ENCODE peak calls at places on chromosomes 4 and X, in eight cellular contexts. T, U, R, Y, K, G, B and V are unnamed samples.

GRCh38 chrX:46247456-46247855 is 297.8 kb downstream of the ZNF674 start:
- DNase-seq in R (no peak), G (no peak), K (no peak), Y (no peak), T (no peak), U (no peak), B (no peak), V (no peak)

GRCh38 chrX:12610079-12610478 is 181.1 kb upstream of the PRPS2 start:
- DNase-seq in U (no peak), K (no peak), Y (no peak), B (no peak), R (no peak), G (no peak), T (no peak), V (no peak)

GRCh38 chr4:76545161-76545884 is 110.3 kb downstream of the SHROOM3 start:
- DNase-seq in R (no peak), T (no peak), U (no peak), B (no peak), G (no peak), K (no peak), Y (no peak), V (no peak)

GRCh38 chr4:151983854-151984253 is 223.0 kb upstream of the GATB start:
- DNase-seq in K (no peak), G (no peak), T (no peak), U (no peak), Y (no peak), R (no peak), B (no peak), V (no peak)

GRCh38 chrX:38654302-38654701 is 93.0 kb downstream of the TSPAN7 start:
- DNase-seq in B (no peak), U (peak; percentile 61), Y (no peak), K (no peak), T (no peak), G (peak; percentile 17), R (no peak), V (no peak)

GRCh38 chr4:128444544-128445302 is 157.1 kb upstream of the PGRMC2 start:
- DNase-seq in R (no peak), B (no peak), U (no peak), Y (no peak), G (no peak), T (no peak), K (no peak), V (no peak)

GRCh38 chrX:39361736-39362135 is 560.5 kb downstream of the MID1IP1 start:
- DNase-seq in Y (no peak), K (no peak), T (no peak), U (no peak), G (no peak), R (no peak), B (no peak), V (no peak)

GRCh38 chr4:3316146-3316545 is 23.3 kb downstream of the RGS12 start:
- DNase-seq in R (no peak), B (no peak), T (peak; percentile 21), U (no peak), G (no peak), Y (no peak), K (no peak), V (peak; percentile 15)

GRCh38 chr4:30653291-30653690 is 66.9 kb upstream of the PCDH7 start:
- DNase-seq in G (no peak), Y (no peak), B (no peak), T (no peak), K (no peak), U (no peak), R (no peak), V (no peak)

GRCh38 chr4:2045518-2045951 is 13.6 kb upstream of the NAT8L start:
- DNase-seq in Y (no peak), U (no peak), T (peak; percentile 56), R (peak; percentile 77), B (no peak), K (peak; percentile 67), G (no peak), V (no peak)

GRCh38 chr4:138981930-138982390 is 33.6 kb upstream of the NOCT start:
- DNase-seq in K (no peak), R (no peak), B (peak; percentile 13), T (no peak), Y (no peak), G (peak; percentile 48), U (no peak), V (peak; percentile 36)

GRCh38 chrX:68503830-68504229 is 5.0 kb downstream of the YIPF6 start:
- DNase-seq in R (no peak), B (no peak), G (no peak), T (no peak), U (no peak), Y (no peak), K (no peak), V (no peak)

GRCh38 chr4:22473268-22473667 is 42.6 kb downstream of the ADGRA3 start:
- DNase-seq in B (no peak), Y (no peak), K (no peak), U (no peak), T (no peak), G (no peak), R (no peak), V (no peak)

GRCh38 chr4:6539009-6539764 is 35.8 kb upstream of the MAN2B2 start:
- DNase-seq in Y (no peak), U (no peak), R (no peak), T (no peak), G (no peak), K (no peak), B (no peak), V (no peak)

GRCh38 chrX:84205276-84205675 is 17.3 kb upstream of the RPS6KA6 start:
- DNase-seq in K (no peak), B (no peak), U (no peak), G (no peak), T (no peak), Y (no peak), R (no peak), V (no peak)

GRCh38 chr4:22667332-22667731 is 25.4 kb upstream of the GBA3 start:
- DNase-seq in R (no peak), G (no peak), T (no peak), Y (no peak), K (no peak), U (no peak), B (no peak), V (peak; percentile 38)

GRCh38 chr4:168781341-168781740 is 228.7 kb downstream of the CBR4 start:
- DNase-seq in U (peak; percentile 61), B (no peak), G (no peak), R (no peak), T (no peak), Y (no peak), K (no peak), V (no peak)

GRCh38 chr4:154018659-154019058 is 229.8 kb upstream of the SFRP2 start:
- DNase-seq in T (no peak), R (no peak), B (no peak), U (peak; percentile 48), Y (peak; percentile 13), G (no peak), K (no peak), V (no peak)

GRCh38 chr4:26459054-26459755 is 31.1 kb downstream of the CCKAR start:
- DNase-seq in R (no peak), K (no peak), U (peak; percentile 56), Y (no peak), T (no peak), G (no peak), B (no peak), V (no peak)

GRCh38 chr4:101259876-101260275 is 87.5 kb downstream of the PPP3CA start:
- DNase-seq in Y (no peak), B (no peak), G (no peak), T (no peak), K (no peak), U (no peak), R (no peak), V (no peak)

GRCh38 chrX:70096052-70096451 is 33.8 kb downstream of the OTUD6A start:
- DNase-seq in R (no peak), B (no peak), T (no peak), G (no peak), U (peak; percentile 5), Y (no peak), K (no peak), V (no peak)

GRCh38 chrX:63686878-63687714 is 97.9 kb downstream of the ARHGEF9 start:
- DNase-seq in T (no peak), U (peak; percentile 25), R (no peak), B (no peak), Y (peak; percentile 1), G (no peak), K (no peak), V (no peak)

GRCh38 chr4:159547645-159548308 is 444.9 kb downstream of the RAPGEF2 start:
- DNase-seq in R (no peak), K (no peak), B (no peak), T (no peak), U (no peak), Y (no peak), G (no peak), V (no peak)

GRCh38 chr4:75844151-75844662 is 58.0 kb downstream of the PPEF2 start:
- DNase-seq in Y (no peak), R (no peak), K (no peak), U (no peak), G (no peak), B (no peak), T (no peak), V (peak; percentile 29)

GRCh38 chr4:61223385-61223784 is 23.3 kb downstream of the ADGRL3 start:
- DNase-seq in B (no peak), T (no peak), G (no peak), Y (no peak), U (no peak), R (no peak), K (no peak), V (no peak)

GRCh38 chr4:153151535-153152452 is 52.4 kb upstream of the TRIM2 start:
- DNase-seq in G (peak; percentile 16), Y (no peak), T (peak; percentile 89), K (peak; percentile 91), U (peak; percentile 75), B (peak; percentile 90), R (peak; percentile 57), V (no peak)

GRCh38 chr4:93633721-93634120 is 194.8 kb upstream of the ATOH1 start:
- DNase-seq in K (no peak), Y (no peak), B (no peak), R (no peak), G (no peak), U (no peak), T (no peak), V (no peak)

GRCh38 chr4:113604955-113605354 is 156.6 kb downstream of the CAMK2D start:
- DNase-seq in K (no peak), T (no peak), B (no peak), G (no peak), R (no peak), Y (no peak), U (no peak), V (no peak)
- H3K27me3 ChIP-seq in K (no peaks in the 10 kb centered on the region), T (no peaks in the 10 kb centered on the region), B (no peaks in the 10 kb centered on the region), G (no peaks in the 10 kb centered on the region), R (no peaks in the 10 kb centered on the region), Y (no peaks in the 10 kb centered on the region), U (no peaks in the 10 kb centered on the region), V (no peaks in the 10 kb centered on the region)

GRCh38 chr4:69088473-69088872 is 7.8 kb upstream of the UGT2B7 start:
- DNase-seq in Y (no peak), T (no peak), K (no peak), G (no peak), R (no peak), U (no peak), B (no peak), V (no peak)
- H3K27me3 ChIP-seq in Y (no peaks in the 10 kb centered on the region), T (no peaks in the 10 kb centered on the region), K (no peaks in the 10 kb centered on the region), G (no peaks in the 10 kb centered on the region), R (no peaks in the 10 kb centered on the region), U (no peaks in the 10 kb centered on the region), B (no peaks in the 10 kb centered on the region), V (no peaks in the 10 kb centered on the region)

GRCh38 chr4:4762909-4763814 is 96.3 kb upstream of the MSX1 start:
- DNase-seq in Y (no peak), T (peak; percentile 12), R (no peak), G (no peak), U (peak; percentile 63), B (no peak), K (no peak), V (no peak)
- H3K27me3 ChIP-seq in Y (no peaks in the 10 kb centered on the region), T (no peaks in the 10 kb centered on the region), R (no peaks in the 10 kb centered on the region), G (no peaks in the 10 kb centered on the region), U (no peaks in the 10 kb centered on the region), B (no peaks in the 10 kb centered on the region), K (no peaks in the 10 kb centered on the region), V (no peaks in the 10 kb centered on the region)

GRCh38 chrX:146224442-146224841 is 406.8 kb downstream of the SLITRK2 start:
- DNase-seq in U (no peak), T (no peak), R (no peak), Y (no peak), G (no peak), B (no peak), K (no peak), V (no peak)
- H3K27me3 ChIP-seq in U (no peaks in the 10 kb centered on the region), T (no peaks in the 10 kb centered on the region), R (no peaks in the 10 kb centered on the region), Y (no peaks in the 10 kb centered on the region), G (no peaks in the 10 kb centered on the region), B (no peaks in the 10 kb centered on the region), K (no peaks in the 10 kb centered on the region), V (no peaks in the 10 kb centered on the region)